ENCODE peak calls at places on chromosome 11, in five cellular contexts. V is colonic mucosa, S is psoas muscle, E is fibroblast of lung, U is AG04450. J is an unnamed sample.

GRCh38 chr11:116042125-116042524 is 537.9 kb upstream of the CADM1 start:
- DNase-seq in V (no peak), S (no peak), E (no peak), U (no peak), J (no peak)

GRCh38 chr11:78510025-78510596 is 64.6 kb downstream of the NARS2 start:
- DNase-seq in V (no peak), S (no peak), E (no peak), U (no peak), J (no peak)

GRCh38 chr11:110091995-110092576 is 1.1 kb upstream of the ZC3H12C start:
- DNase-seq in V (no peak), S (no peak), E (peak), U (no peak), J (peak)

GRCh38 chr11:23124249-23124648 is 264.0 kb upstream of the CCDC179 start:
- DNase-seq in V (no peak), S (no peak), E (peak), U (no peak), J (peak)

GRCh38 chr11:92870241-92870826 is 99.1 kb upstream of the MTNR1B start:
- DNase-seq in V (no peak), S (no peak), E (no peak), U (no peak), J (peak)

GRCh38 chr11:6474806-6475500 is 1.2 kb upstream of the TRIM3 start:
- DNase-seq in V (no peak), S (no peak), E (no peak), U (no peak), J (no peak)

GRCh38 chr11:110434952-110435779 is 5.4 kb downstream of the FDX1 start:
- DNase-seq in V (peak), S (no peak), E (peak), U (no peak), J (no peak)

GRCh38 chr11:96316869-96317268 is 26.1 kb downstream of the MAML2 start:
- DNase-seq in V (no peak), S (no peak), E (no peak), U (no peak), J (no peak)

GRCh38 chr11:126122863-126123262 is 60.2 kb upstream of the CDON start:
- DNase-seq in V (no peak), S (no peak), E (no peak), U (no peak), J (no peak)

GRCh38 chr11:102171101-102171500 is 60.9 kb downstream of the YAP1 start:
- DNase-seq in V (no peak), S (no peak), E (peak), U (no peak), J (peak)

GRCh38 chr11:87097582-87097981 is 59.8 kb downstream of the TMEM135 start:
- DNase-seq in V (peak), S (no peak), E (peak), U (peak), J (peak)

GRCh38 chr11:15667127-15667725 is 552.5 kb downstream of the INSC start:
- DNase-seq in V (peak), S (no peak), E (peak), U (no peak), J (no peak)

GRCh38 chr11:131446657-131447056 is 76.2 kb downstream of the NTM start:
- DNase-seq in V (no peak), S (no peak), E (no peak), U (no peak), J (no peak)

GRCh38 chr11:75982309-75982708 is 167.3 kb downstream of the UVRAG start:
- DNase-seq in V (no peak), S (no peak), E (no peak), U (no peak), J (no peak)

GRCh38 chr11:115325523-115325922 is 178.7 kb downstream of the CADM1 start:
- DNase-seq in V (no peak), S (no peak), E (no peak), U (no peak), J (no peak)

GRCh38 chr11:91308069-91308468 is 916.5 kb upstream of the FAT3 start:
- DNase-seq in V (no peak), S (no peak), E (no peak), U (no peak), J (no peak)

GRCh38 chr11:34959770-34960169 is 43.4 kb downstream of the PDHX start:
- DNase-seq in V (no peak), S (no peak), E (no peak), U (no peak), J (no peak)

GRCh38 chr11:94664336-94664735 is 97.2 kb downstream of the PIWIL4 start:
- DNase-seq in V (no peak), S (no peak), E (no peak), U (no peak), J (no peak)

GRCh38 chr11:64115751-64116522 is 50.0 kb downstream of the MACROD1 start:
- DNase-seq in V (no peak), S (no peak), E (no peak), U (no peak), J (no peak)

GRCh38 chr11:32438346-32438882 is 3.1 kb upstream of the WT1 start:
- DNase-seq in V (no peak), S (no peak), E (no peak), U (no peak), J (no peak)
- H3K4me3 ChIP-seq in V (no peak), S (no peak), E (no peak), U (no peak), J (no peak)

DNA sequence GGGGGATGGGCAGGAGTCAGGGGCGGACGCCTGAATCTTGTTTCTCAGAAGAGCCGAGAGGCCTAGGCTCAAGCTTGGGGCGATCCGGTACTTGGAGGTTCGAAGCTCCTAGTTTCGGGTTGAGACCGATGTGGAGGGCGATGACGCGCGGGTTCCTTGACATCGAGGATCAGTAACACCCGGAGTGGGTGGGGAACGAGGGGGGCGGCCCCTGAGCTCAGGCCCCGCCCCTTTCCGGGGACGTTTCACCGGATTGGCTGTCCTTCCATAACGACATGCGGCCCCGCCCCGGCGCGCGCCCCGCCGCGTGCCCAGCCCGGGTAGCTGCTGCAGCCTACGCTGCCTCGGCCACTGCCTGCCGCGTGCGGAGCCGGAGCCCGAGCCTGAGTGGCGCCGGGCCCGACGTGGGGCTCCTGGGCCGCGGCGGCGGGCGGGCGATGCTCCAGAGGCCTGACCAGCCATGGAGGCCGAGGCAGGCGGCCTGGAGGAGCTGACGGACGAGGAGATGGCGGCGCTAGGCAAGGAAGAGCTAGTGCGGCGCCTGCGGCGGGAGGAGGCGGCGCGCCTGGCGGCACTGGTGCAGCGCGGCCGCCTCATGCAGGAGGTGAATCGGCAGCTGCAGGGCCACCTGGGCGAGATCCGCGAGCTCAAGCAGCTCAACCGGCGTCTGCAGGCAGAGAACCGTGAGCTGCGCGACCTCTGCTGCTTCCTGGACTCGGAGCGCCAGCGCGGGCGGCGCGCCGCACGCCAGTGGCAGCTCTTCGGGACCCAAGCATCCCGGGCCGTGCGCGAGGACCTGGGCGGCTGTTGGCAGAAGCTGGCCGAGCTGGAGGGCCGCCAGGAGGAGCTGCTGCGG is at the start of gene CCDC85B:
- DNase-seq in V (peak), S (peak), E (peak), U (peak), J (peak)
- TF ChIP-seq CTCF in V (no peak), S (no peak), E (no peak), U (no peak), J (no peak)

GRCh38 chr11:134021326-134021725 is 47.5 kb upstream of the JAM3 start:
- DNase-seq in V (no peak), S (no peak), E (no peak), U (no peak), J (no peak)
- H3K4me3 ChIP-seq in V (no peak), S (no peak), E (no peak), U (no peak), J (no peak)

DNA sequence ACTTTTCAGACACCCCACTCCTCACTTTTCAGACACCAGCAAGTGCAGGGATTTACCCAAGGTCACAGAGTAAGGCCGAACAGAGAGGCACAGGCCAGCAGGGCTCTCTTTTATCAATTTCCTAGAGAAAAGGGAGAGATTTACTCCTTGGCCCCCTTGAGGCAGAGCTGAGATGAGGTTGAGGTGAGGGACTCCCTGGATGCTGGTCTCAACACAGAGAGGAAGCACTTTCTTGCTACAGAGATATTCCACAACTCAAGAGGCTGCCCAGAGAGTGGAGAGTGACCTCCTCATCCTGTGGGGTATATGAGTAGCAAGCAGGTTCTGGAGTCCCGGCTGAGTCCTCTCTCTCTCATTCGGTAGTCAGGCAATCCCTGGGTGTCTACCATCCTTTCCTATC is 2.0 kb upstream of the ARHGEF17 start:
- DNase-seq in V (no peak), S (no peak), E (no peak), U (no peak), J (no peak)
- TF ChIP-seq CTCF in V (no peak), S (no peak), E (peak), U (peak), J (peak)

DNA sequence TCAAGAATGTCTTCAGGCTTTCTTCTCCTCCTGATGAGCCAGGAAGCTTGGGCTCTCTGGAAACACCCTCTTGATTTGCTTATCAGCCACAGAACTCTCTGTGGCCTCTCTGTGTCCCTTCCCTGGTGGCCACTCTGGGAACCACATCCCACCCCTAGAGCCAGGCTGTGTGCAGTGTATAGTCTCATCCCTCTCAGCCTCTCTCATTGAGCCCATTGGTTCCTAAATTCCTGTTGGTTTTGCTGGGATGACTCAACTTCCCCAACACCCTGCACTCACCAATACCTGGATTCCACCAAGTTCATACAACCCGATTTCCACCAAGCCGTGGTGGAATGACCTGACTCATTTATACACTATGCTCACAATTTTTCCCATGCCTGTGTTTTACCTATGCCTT is 5.2 kb downstream of the IRAG1 start:
- DNase-seq in V (no peak), S (no peak), E (no peak), U (no peak), J (peak)
- H3K4me3 ChIP-seq in V (no peak), S (no peak), E (no peak), U (no peak), J (no peak)

GRCh38 chr11:70421123-70421522 is 22.8 kb downstream of the CTTN start:
- DNase-seq in V (no peak), S (no peak), E (no peak), U (no peak), J (no peak)
- TF ChIP-seq CTCF in V (no peak), S (no peak), E (no peak), U (no peak), J (no peak)

GRCh38 chr11:130157111-130157510 is 2.5 kb upstream of the ST14 start:
- DNase-seq in V (no peak), S (no peak), E (no peak), U (no peak), J (peak)

GRCh38 chr11:130159139-130159538 is 443 bp upstream of the ST14 start:
- DNase-seq in V (no peak), S (no peak), E (no peak), U (no peak), J (no peak)

GRCh38 chr11:130157840-130158239 is 1.7 kb upstream of the ST14 start:
- DNase-seq in V (no peak), S (no peak), E (no peak), U (no peak), J (no peak)

GRCh38 chr11:130155106-130155505 is 4.5 kb upstream of the ST14 start:
- DNase-seq in V (no peak), S (no peak), E (no peak), U (no peak), J (no peak)

GRCh38 chr11:130156108-130157022 is 3.2 kb upstream of the ST14 start:
- DNase-seq in V (peak), S (no peak), E (no peak), U (no peak), J (peak)
- H3K4me3 ChIP-seq in V (no peak), S (no peak), E (no peak), U (no peak), J (no peak)